ENCODE peak calls at places on chromosomes 13 and 19, in eight cellular contexts. I, W, C, B, G, Q, V and T are unnamed samples.

GRCh38 chr19:35436477-35437141 is 11.4 kb upstream of the FFAR2 start:
- DNase-seq in W (peak; percentile 39), B (peak; percentile 29), V (no peak), G (no peak), I (no peak), Q (no peak), C (peak; percentile 47), T (no peak)

GRCh38 chr19:48372904-48373303 is 8.7 kb downstream of the SYNGR4 start:
- DNase-seq in I (no peak), W (no peak), B (no peak), C (peak; percentile 88), V (no peak), Q (no peak), G (no peak), T (no peak)

GRCh38 chr19:38920529-38921419 is 8.8 kb upstream of the CCER2 start:
- DNase-seq in Q (no peak), V (no peak), I (no peak), B (no peak), C (no peak), G (no peak), W (no peak), T (no peak)

GRCh38 chr13:46894534-46894906 is 2.3 kb downstream of the HTR2A start:
- DNase-seq in I (no peak), W (no peak), Q (no peak), G (no peak), V (no peak), C (peak; percentile 37), B (no peak), T (no peak)

GRCh38 chr19:31351212-31352193 is 2.3 kb upstream of the TSHZ3 start:
- DNase-seq in I (no peak), B (peak; percentile 19), V (no peak), C (peak; percentile 15), Q (no peak), W (peak; percentile 68), G (peak; percentile 16), T (no peak)

GRCh38 chr19:51724543-51724942 is 752 bp upstream of the HAS1 start:
- DNase-seq in Q (no peak), I (no peak), G (no peak), W (no peak), B (no peak), C (no peak), V (no peak), T (no peak)

GRCh38 chr13:97719759-97720158 is 233.7 kb upstream of the IPO5 start:
- DNase-seq in I (no peak), W (no peak), C (peak; percentile 39), B (no peak), V (no peak), Q (no peak), G (no peak), T (no peak)

GRCh38 chr19:33712268-33712667 is 84.4 kb upstream of the KCTD15 start:
- DNase-seq in G (no peak), B (no peak), C (no peak), I (no peak), Q (no peak), W (no peak), V (no peak), T (no peak)

GRCh38 chr19:29667390-29667783 is 2.1 kb downstream of the PLEKHF1 start:
- DNase-seq in B (no peak), W (no peak), Q (no peak), V (no peak), G (no peak), C (no peak), I (no peak), T (no peak)

GRCh38 chr19:29666634-29667389 is 1.6 kb downstream of the PLEKHF1 start:
- DNase-seq in Q (no peak), V (no peak), B (no peak), G (peak; percentile 49), W (peak; percentile 75), C (no peak), I (no peak), T (no peak)

GRCh38 chr19:29668746-29669609 is 3.7 kb downstream of the PLEKHF1 start:
- DNase-seq in W (no peak), Q (no peak), C (no peak), G (no peak), B (no peak), I (no peak), V (no peak), T (no peak)

GRCh38 chr19:29665826-29666633 is 769 bp downstream of the PLEKHF1 start:
- DNase-seq in V (no peak), I (no peak), C (peak; percentile 38), W (peak; percentile 39), G (no peak), B (no peak), Q (no peak), T (peak; percentile 43)

GRCh38 chr19:29667941-29668340 is 2.7 kb downstream of the PLEKHF1 start:
- DNase-seq in V (no peak), B (no peak), W (no peak), G (peak; percentile 83), I (peak; percentile 64), Q (peak; percentile 66), C (no peak), T (peak; percentile 76)
- H3K4me3 ChIP-seq in V (no peak overlapping the region), B (no peak overlapping the region), W (no peak overlapping the region), G (peak overlapping the region; percentile 61), I (no peak overlapping the region), Q (peak overlapping the region; percentile 62), C (no peak overlapping the region), T (peak overlapping the region; percentile 91)

GRCh38 chr19:41530184-41530534 is 45.8 kb upstream of the CEACAM21 start:
- DNase-seq in V (no peak), Q (no peak), W (no peak), C (no peak), G (no peak), B (no peak), I (no peak), T (no peak)

GRCh38 chr19:41533691-41534090 is 42.3 kb upstream of the CEACAM21 start:
- DNase-seq in Q (no peak), V (no peak), B (no peak), G (no peak), C (no peak), I (no peak), W (no peak), T (no peak)

GRCh38 chr19:41530761-41531301 is 45.1 kb upstream of the CEACAM21 start:
- DNase-seq in G (no peak), V (no peak), W (no peak), Q (peak; percentile 64), B (no peak), I (no peak), C (no peak), T (no peak)

GRCh38 chr19:41532526-41532925 is 43.4 kb upstream of the CEACAM21 start:
- DNase-seq in C (no peak), V (no peak), W (no peak), Q (no peak), G (no peak), I (no peak), B (no peak), T (no peak)

DNA sequence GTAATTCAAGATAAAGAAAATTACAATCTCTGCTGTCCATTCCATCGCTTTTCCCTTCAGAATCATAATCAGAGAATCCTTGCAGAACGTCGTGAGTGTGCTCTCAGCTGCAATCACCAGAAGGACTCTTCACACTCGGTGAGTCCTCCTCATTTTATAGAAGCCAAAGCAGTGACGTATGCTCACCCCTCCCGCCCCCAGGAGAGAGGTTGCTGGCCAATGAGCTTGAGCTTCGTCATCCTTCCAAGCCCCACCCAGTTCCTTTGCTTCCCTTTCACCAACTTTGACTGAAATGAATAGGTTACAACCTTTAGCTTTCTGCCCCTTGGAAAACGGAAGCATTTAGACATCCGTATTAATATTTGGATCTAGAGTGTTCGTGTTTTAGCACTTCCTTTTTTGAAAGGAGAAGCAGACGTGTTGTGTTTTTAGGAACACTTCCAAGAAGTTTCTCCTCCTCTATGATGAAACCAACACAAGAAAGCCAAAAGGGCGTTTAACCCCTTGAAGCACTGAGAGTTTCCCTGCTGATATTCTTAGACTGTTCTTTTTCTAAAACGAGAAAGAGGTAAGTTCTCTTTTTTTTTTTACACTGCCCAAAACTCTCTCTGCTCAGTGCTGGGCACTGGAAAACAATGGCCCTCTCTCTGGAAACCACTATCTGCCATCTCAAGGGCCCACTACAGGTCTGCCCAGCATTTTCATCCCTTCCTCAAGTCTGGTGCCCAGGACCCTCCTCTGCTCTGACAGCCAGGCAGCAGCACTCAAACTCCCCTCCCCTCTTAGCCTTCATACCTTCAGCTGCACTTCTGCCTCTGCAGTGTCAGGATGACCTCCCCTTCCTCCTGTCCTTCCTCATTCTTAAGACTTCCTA is 44.3 kb upstream of the CEACAM21 start:
- DNase-seq in Q (peak; percentile 94), V (peak; percentile 57), G (peak; percentile 94), I (peak; percentile 90), W (no peak), B (no peak), C (no peak), T (peak; percentile 73)
- H3K4me3 ChIP-seq in Q (peak overlapping the region; percentile 46), V (no peak overlapping the region), G (peak overlapping the region; percentile 82), I (peak overlapping the region; percentile 70), W (no peak overlapping the region), B (no peak overlapping the region), C (no peak overlapping the region), T (peak overlapping the region; percentile 52)

DNA sequence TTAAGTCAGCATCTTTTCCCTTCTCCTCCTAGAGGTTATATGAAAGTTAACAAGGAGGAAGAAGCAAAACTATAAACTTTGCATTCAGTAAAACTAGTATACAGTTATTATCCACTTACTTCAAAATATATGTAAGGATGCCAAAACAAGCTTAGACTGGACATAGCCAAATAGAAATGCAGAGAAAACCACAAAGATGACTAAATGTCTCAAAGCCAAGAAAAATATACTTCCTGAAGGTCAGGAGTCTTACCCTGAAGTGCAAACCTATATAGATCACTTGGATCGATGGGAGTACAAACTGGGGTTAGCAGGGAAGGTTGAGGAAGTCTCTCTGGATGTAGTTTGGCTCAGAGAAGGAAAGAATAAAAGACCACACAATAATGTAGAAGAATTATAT is 112.2 kb upstream of the RXFP2 start:
- DNase-seq in W (no peak), I (no peak), G (no peak), V (no peak), Q (no peak), C (no peak), B (no peak), T (no peak)
- H3K4me3 ChIP-seq in W (no peak overlapping the region), I (no peak overlapping the region), G (no peak overlapping the region), V (no peak overlapping the region), Q (no peak overlapping the region), C (no peak overlapping the region), B (no peak overlapping the region), T (no peak overlapping the region)

GRCh38 chr19:50658438-50659317 is 9.4 kb downstream of the C19orf81 start:
- DNase-seq in Q (peak; percentile 37), B (peak; percentile 94), I (peak; percentile 91), W (peak; percentile 26), G (peak; percentile 41), V (no peak), C (peak; percentile 92), T (no peak)

GRCh38 chr19:50657672-50658437 is 8.6 kb downstream of the C19orf81 start:
- DNase-seq in I (peak; percentile 98), B (peak; percentile 100), V (peak; percentile 85), G (peak; percentile 71), Q (peak; percentile 58), C (peak; percentile 98), W (peak; percentile 60), T (peak; percentile 67)

GRCh38 chr19:50660083-50660366 is 10.8 kb downstream of the C19orf81 start:
- DNase-seq in C (no peak), V (no peak), B (peak; percentile 36), G (no peak), I (no peak), Q (no peak), W (no peak), T (no peak)

GRCh38 chr19:50661087-50661486 is 11.8 kb downstream of the C19orf81 start:
- DNase-seq in I (no peak), W (no peak), G (no peak), C (no peak), V (no peak), Q (no peak), B (no peak), T (no peak)

DNA sequence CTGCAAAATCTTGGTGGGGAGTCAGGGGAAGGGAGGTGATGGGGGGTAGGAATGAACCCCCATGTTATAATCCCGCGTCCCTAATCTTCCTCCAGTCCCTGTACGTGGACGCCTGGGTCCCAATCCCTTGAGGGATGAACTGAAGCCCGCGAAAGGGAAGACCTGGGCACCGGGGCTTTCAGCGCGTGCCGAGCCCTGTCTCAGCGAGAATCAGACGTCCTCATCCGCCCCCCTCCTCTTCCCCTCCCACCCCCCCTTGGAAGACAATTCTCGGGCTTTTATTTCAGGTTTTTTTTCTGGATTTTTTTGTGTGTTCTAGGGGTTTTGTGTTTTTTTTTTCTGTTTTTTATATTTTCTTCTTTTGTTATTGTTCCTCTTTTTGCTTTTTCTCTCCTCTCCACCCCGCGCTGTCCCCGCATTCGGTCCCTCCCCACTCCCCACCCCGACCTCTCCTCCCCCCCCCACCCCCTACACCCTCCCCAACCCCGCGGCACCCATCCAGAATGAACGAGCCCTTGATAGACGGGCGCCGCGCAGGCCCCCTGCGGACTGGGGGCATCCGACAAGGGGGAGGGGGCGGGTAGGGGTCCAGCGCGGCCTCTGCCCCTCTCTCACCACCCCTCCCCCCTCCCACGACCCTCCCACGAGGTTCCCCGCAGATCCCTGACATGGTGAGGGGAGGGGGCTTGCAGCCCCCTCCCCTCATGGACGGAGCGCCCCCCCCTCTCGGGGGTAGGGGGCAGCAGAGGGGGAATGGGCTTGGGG is 10.3 kb downstream of the C19orf81 start:
- DNase-seq in Q (no peak), G (no peak), W (no peak), I (no peak), V (no peak), B (no peak), C (no peak), T (no peak)
- H3K4me3 ChIP-seq in Q (peak overlapping the region; percentile 8), G (no peak overlapping the region), W (no peak overlapping the region), I (peak overlapping the region; percentile 70), V (no peak overlapping the region), B (peak overlapping the region; percentile 31), C (peak overlapping the region; percentile 62), T (peak overlapping the region; percentile 26)